ENCODE peak calls at places on chromosomes 13 and 19, in seven cellular contexts. One of them, this sample, is unnamed.

GRCh38 chr13:46687810-46688209 is 109.2 kb downstream of the ESD start:
- DNase-seq in brain microvascular endothelial cell: peak
- DNase-seq in body of pancreas: peak
- DNase-seq in CD8-positive, alpha-beta T cell: no peak
- DNase-seq in progenitor cell of endocrine pancreas: no peak
- DNase-seq in H9: peak
- DNase-seq in AG04449: no peak
- DNase-seq in this sample: peak

GRCh38 chr13:65540064-65540635 is 1690.0 kb downstream of the PCDH9 start:
- DNase-seq in brain microvascular endothelial cell: no peak
- DNase-seq in body of pancreas: no peak
- DNase-seq in CD8-positive, alpha-beta T cell: no peak
- DNase-seq in progenitor cell of endocrine pancreas: no peak
- DNase-seq in H9: no peak
- DNase-seq in AG04449: no peak
- DNase-seq in this sample: no peak

GRCh38 chr13:95002126-95002525 is 289.8 kb upstream of the SOX21 start:
- DNase-seq in brain microvascular endothelial cell: no peak
- DNase-seq in body of pancreas: no peak
- DNase-seq in CD8-positive, alpha-beta T cell: no peak
- DNase-seq in progenitor cell of endocrine pancreas: no peak
- DNase-seq in H9: no peak
- DNase-seq in AG04449: no peak
- DNase-seq in this sample: no peak

GRCh38 chr13:67299731-67300130 is 69.6 kb upstream of the PCDH9 start:
- DNase-seq in brain microvascular endothelial cell: peak
- DNase-seq in body of pancreas: no peak
- DNase-seq in CD8-positive, alpha-beta T cell: no peak
- DNase-seq in progenitor cell of endocrine pancreas: no peak
- DNase-seq in H9: no peak
- DNase-seq in AG04449: no peak
- DNase-seq in this sample: no peak

GRCh38 chr19:21765151-21765550 is 2.2 kb downstream of the ZNF100 start:
- DNase-seq in brain microvascular endothelial cell: no peak
- DNase-seq in body of pancreas: no peak
- DNase-seq in CD8-positive, alpha-beta T cell: no peak
- DNase-seq in progenitor cell of endocrine pancreas: no peak
- DNase-seq in H9: no peak
- DNase-seq in AG04449: no peak
- DNase-seq in this sample: no peak

GRCh38 chr19:45069056-45069455 is 7.2 kb downstream of the ZNF296 start:
- DNase-seq in brain microvascular endothelial cell: no peak
- DNase-seq in body of pancreas: no peak
- DNase-seq in CD8-positive, alpha-beta T cell: no peak
- DNase-seq in progenitor cell of endocrine pancreas: no peak
- DNase-seq in H9: peak
- DNase-seq in AG04449: no peak
- DNase-seq in this sample: no peak

GRCh38 chr19:58387338-58388174 is 487 bp downstream of the RPS5 start:
- DNase-seq in brain microvascular endothelial cell: no peak
- DNase-seq in body of pancreas: no peak
- DNase-seq in CD8-positive, alpha-beta T cell: no peak
- DNase-seq in progenitor cell of endocrine pancreas: no peak
- DNase-seq in H9: no peak
- DNase-seq in AG04449: no peak
- DNase-seq in this sample: no peak

GRCh38 chr13:32135655-32136054 is 104.1 kb downstream of the FRY start:
- DNase-seq in brain microvascular endothelial cell: peak
- DNase-seq in body of pancreas: no peak
- DNase-seq in CD8-positive, alpha-beta T cell: no peak
- DNase-seq in progenitor cell of endocrine pancreas: no peak
- DNase-seq in H9: no peak
- DNase-seq in AG04449: no peak
- DNase-seq in this sample: no peak

GRCh38 chr19:18021121-18021755 is 13.3 kb downstream of the ARRDC2 start:
- DNase-seq in brain microvascular endothelial cell: peak
- DNase-seq in body of pancreas: peak
- DNase-seq in CD8-positive, alpha-beta T cell: peak
- DNase-seq in progenitor cell of endocrine pancreas: no peak
- DNase-seq in H9: no peak
- DNase-seq in AG04449: no peak
- DNase-seq in this sample: peak

DNA sequence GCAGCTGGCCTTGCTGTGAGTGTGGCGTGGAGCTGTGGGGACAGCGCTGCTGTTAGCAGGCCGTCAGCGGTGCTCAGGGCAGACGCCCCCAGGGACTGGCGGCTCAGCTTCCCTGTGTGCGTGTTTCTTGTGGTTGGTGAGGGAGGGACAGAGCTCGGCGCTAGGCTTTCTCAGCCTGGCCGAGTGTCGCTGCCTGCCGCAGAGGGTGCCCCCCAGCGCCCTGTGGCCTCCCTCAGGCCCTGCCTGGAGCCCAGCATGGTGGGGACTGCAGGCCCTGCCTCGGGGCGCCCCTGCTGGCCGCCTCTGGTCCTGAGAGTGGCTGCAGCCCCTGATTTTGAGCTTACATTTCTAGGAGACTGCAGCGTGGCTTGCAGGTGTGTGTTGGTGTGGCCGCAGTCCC is 35.5 kb downstream of the DOT1L start:
- DNase-seq in brain microvascular endothelial cell: no peak
- DNase-seq in body of pancreas: no peak
- DNase-seq in CD8-positive, alpha-beta T cell: no peak
- DNase-seq in progenitor cell of endocrine pancreas: no peak
- DNase-seq in H9: peak
- DNase-seq in AG04449: no peak
- DNase-seq in this sample: no peak
- TF ChIP-seq CTCF in brain microvascular endothelial cell: peak
- TF ChIP-seq CTCF in body of pancreas: no peak
- TF ChIP-seq CTCF in CD8-positive, alpha-beta T cell: no peak
- TF ChIP-seq CTCF in progenitor cell of endocrine pancreas: peak
- TF ChIP-seq CTCF in H9: peak
- TF ChIP-seq CTCF in AG04449: peak
- TF ChIP-seq CTCF in this sample: no peak

GRCh38 chr13:101941095-101941777 is 460.6 kb downstream of the FGF14 start:
- DNase-seq in brain microvascular endothelial cell: peak
- DNase-seq in body of pancreas: no peak
- DNase-seq in CD8-positive, alpha-beta T cell: no peak
- DNase-seq in progenitor cell of endocrine pancreas: no peak
- DNase-seq in H9: no peak
- DNase-seq in AG04449: no peak
- DNase-seq in this sample: no peak
- TF ChIP-seq CTCF in brain microvascular endothelial cell: peak
- TF ChIP-seq CTCF in body of pancreas: peak
- TF ChIP-seq CTCF in CD8-positive, alpha-beta T cell: no peak
- TF ChIP-seq CTCF in progenitor cell of endocrine pancreas: peak
- TF ChIP-seq CTCF in H9: peak
- TF ChIP-seq CTCF in AG04449: peak
- TF ChIP-seq CTCF in this sample: no peak

GRCh38 chr13:51832471-51833152 is 12.4 kb downstream of the TMEM272 start:
- DNase-seq in brain microvascular endothelial cell: no peak
- DNase-seq in body of pancreas: peak
- DNase-seq in CD8-positive, alpha-beta T cell: peak
- DNase-seq in progenitor cell of endocrine pancreas: no peak
- DNase-seq in H9: peak
- DNase-seq in AG04449: no peak
- DNase-seq in this sample: no peak
- TF ChIP-seq CTCF in brain microvascular endothelial cell: peak
- TF ChIP-seq CTCF in body of pancreas: peak
- TF ChIP-seq CTCF in CD8-positive, alpha-beta T cell: peak
- TF ChIP-seq CTCF in progenitor cell of endocrine pancreas: no peak
- TF ChIP-seq CTCF in H9: peak
- TF ChIP-seq CTCF in AG04449: peak
- TF ChIP-seq CTCF in this sample: no peak

GRCh38 chr19:10141479-10141878 is 21.8 kb upstream of the EIF3G start:
- DNase-seq in brain microvascular endothelial cell: no peak
- DNase-seq in body of pancreas: no peak
- DNase-seq in CD8-positive, alpha-beta T cell: no peak
- DNase-seq in progenitor cell of endocrine pancreas: no peak
- DNase-seq in H9: no peak
- DNase-seq in AG04449: no peak
- DNase-seq in this sample: no peak

GRCh38 chr19:10137751-10138682 is 18.3 kb upstream of the EIF3G start:
- DNase-seq in brain microvascular endothelial cell: no peak
- DNase-seq in body of pancreas: no peak
- DNase-seq in CD8-positive, alpha-beta T cell: no peak
- DNase-seq in progenitor cell of endocrine pancreas: no peak
- DNase-seq in H9: no peak
- DNase-seq in AG04449: no peak
- DNase-seq in this sample: no peak

GRCh38 chr19:10139952-10140351 is 20.3 kb upstream of the EIF3G start:
- DNase-seq in brain microvascular endothelial cell: no peak
- DNase-seq in body of pancreas: no peak
- DNase-seq in CD8-positive, alpha-beta T cell: no peak
- DNase-seq in progenitor cell of endocrine pancreas: no peak
- DNase-seq in H9: no peak
- DNase-seq in AG04449: no peak
- DNase-seq in this sample: no peak

GRCh38 chr19:10136936-10137335 is 17.2 kb upstream of the EIF3G start:
- DNase-seq in brain microvascular endothelial cell: no peak
- DNase-seq in body of pancreas: no peak
- DNase-seq in CD8-positive, alpha-beta T cell: no peak
- DNase-seq in progenitor cell of endocrine pancreas: no peak
- DNase-seq in H9: no peak
- DNase-seq in AG04449: no peak
- DNase-seq in this sample: no peak

DNA sequence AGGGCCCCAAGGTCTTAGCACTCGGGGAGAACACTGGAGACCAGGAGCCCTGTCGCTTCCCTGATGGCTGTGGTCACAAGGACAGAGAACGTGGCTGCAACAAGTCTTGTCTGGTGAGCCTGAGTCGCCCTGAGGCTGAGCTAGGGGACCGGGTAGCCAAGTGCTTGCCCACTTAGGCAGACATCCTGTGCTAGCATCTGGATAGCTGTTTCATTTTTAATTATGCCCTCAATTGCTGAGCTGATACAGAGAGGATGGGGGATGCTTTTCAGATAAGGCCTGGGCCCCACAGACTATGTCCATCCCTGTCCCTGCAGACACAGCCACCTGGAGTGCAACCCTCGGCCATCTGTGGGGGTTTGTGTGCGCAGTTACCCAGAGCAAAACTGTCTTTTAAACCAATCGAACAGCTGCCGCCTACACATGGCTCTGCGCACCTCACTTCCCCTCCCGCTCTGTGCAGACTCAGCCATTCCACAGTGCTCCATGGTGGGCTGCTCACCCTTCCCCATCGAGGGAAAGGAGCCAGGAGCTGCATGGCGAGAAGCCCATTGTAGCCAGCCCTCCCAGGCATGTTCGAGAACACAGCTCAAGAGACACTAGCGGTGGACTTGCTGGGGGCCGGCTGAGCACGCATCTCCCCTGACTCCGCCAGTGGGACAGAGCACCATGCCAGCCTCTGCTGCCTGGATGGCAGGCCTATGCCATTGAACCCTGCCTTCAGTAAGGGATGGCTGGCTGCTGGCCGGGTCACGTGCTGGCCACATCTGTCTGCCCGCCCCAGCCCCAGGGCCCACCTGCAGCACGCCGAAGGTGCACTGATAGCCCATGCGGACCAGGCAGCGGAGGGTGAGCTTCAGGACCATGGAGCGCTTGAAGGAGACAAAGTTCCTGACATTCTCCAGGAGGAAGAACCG is 19.4 kb upstream of the EIF3G start:
- DNase-seq in brain microvascular endothelial cell: no peak
- DNase-seq in body of pancreas: no peak
- DNase-seq in CD8-positive, alpha-beta T cell: no peak
- DNase-seq in progenitor cell of endocrine pancreas: no peak
- DNase-seq in H9: no peak
- DNase-seq in AG04449: no peak
- DNase-seq in this sample: no peak
- TF ChIP-seq CTCF in brain microvascular endothelial cell: no peak
- TF ChIP-seq CTCF in body of pancreas: no peak
- TF ChIP-seq CTCF in CD8-positive, alpha-beta T cell: no peak
- TF ChIP-seq CTCF in progenitor cell of endocrine pancreas: no peak
- TF ChIP-seq CTCF in H9: no peak
- TF ChIP-seq CTCF in AG04449: no peak
- TF ChIP-seq CTCF in this sample: no peak

DNA sequence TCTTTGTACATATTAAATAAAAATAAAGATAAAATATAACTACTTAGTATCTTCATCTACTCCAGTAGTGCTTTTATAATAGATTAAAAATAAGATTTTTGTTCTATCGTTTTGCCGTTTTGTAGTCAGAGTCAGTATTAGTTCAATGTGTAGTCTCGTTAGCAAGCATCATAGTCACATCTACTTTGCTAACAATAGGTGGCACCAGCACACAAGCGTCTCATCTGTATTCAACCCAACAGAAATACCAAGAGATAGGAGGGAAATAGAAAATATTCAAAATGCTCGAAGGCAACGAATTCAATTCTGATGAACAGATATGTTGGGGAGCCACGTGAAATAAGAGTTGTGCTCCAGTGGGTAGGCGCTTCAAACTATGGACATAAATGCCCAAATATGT is 21.4 kb upstream of the MICU2 start:
- DNase-seq in brain microvascular endothelial cell: peak
- DNase-seq in body of pancreas: peak
- DNase-seq in CD8-positive, alpha-beta T cell: no peak
- DNase-seq in progenitor cell of endocrine pancreas: no peak
- DNase-seq in H9: no peak
- DNase-seq in AG04449: no peak
- DNase-seq in this sample: peak
- TF ChIP-seq CTCF in brain microvascular endothelial cell: peak
- TF ChIP-seq CTCF in body of pancreas: peak
- TF ChIP-seq CTCF in CD8-positive, alpha-beta T cell: peak
- TF ChIP-seq CTCF in progenitor cell of endocrine pancreas: peak
- TF ChIP-seq CTCF in H9: peak
- TF ChIP-seq CTCF in AG04449: no peak
- TF ChIP-seq CTCF in this sample: no peak

GRCh38 chr19:1525343-1525742 is 1.5 kb downstream of the PLK5 start:
- DNase-seq in brain microvascular endothelial cell: no peak
- DNase-seq in body of pancreas: no peak
- DNase-seq in CD8-positive, alpha-beta T cell: no peak
- DNase-seq in progenitor cell of endocrine pancreas: no peak
- DNase-seq in H9: no peak
- DNase-seq in AG04449: no peak
- DNase-seq in this sample: no peak
- TF ChIP-seq CTCF in brain microvascular endothelial cell: no peak
- TF ChIP-seq CTCF in body of pancreas: no peak
- TF ChIP-seq CTCF in CD8-positive, alpha-beta T cell: no peak
- TF ChIP-seq CTCF in progenitor cell of endocrine pancreas: no peak
- TF ChIP-seq CTCF in H9: peak
- TF ChIP-seq CTCF in AG04449: no peak
- TF ChIP-seq CTCF in this sample: no peak

DNA sequence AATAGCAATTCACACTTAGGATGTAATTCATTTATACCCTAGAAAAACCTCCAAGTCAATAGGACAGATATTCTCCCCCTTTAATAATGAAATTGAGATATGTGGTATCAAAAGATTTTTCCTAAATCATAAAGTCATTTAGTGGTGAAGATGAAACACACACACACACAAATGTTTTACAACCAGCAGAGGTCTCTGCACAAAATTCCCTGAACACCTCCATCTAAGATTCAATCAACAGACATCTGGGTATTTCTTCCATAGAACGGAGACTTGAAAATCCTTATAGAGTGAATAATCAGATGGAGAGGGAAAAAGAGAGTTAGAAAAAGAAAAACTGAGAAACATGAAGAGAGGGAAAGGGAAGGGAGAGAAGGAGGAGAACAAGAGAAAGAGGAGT is 52.8 kb downstream of the MYCBP2 start:
- DNase-seq in brain microvascular endothelial cell: no peak
- DNase-seq in body of pancreas: no peak
- DNase-seq in CD8-positive, alpha-beta T cell: no peak
- DNase-seq in progenitor cell of endocrine pancreas: no peak
- DNase-seq in H9: no peak
- DNase-seq in AG04449: no peak
- DNase-seq in this sample: no peak
- TF ChIP-seq CTCF in brain microvascular endothelial cell: no peak
- TF ChIP-seq CTCF in body of pancreas: no peak
- TF ChIP-seq CTCF in CD8-positive, alpha-beta T cell: peak
- TF ChIP-seq CTCF in progenitor cell of endocrine pancreas: no peak
- TF ChIP-seq CTCF in H9: no peak
- TF ChIP-seq CTCF in AG04449: no peak
- TF ChIP-seq CTCF in this sample: no peak

This sample was measured in Calu3.